ENCODE peak calls at places on chromosomes 4 and X, in four cellular contexts. R is K562, C is transverse colon, Y is HCT116. A is an unnamed sample.

GRCh38 chr4:154622598-154622997 is 10.1 kb upstream of the FGG start:
- DNase-seq in R (peak; percentile 56), C (no peak), Y (peak; percentile 49), A (no peak)

GRCh38 chr4:144710526-144710912 is 64.6 kb downstream of the HHIP start:
- DNase-seq in R (no peak), C (no peak), Y (no peak), A (no peak)

GRCh38 chr4:7324651-7325121 is 110.0 kb downstream of the PSAPL1 start:
- DNase-seq in R (no peak), C (no peak), Y (no peak), A (no peak)

GRCh38 chr4:33386761-33387160 is 2666.6 kb downstream of the PCDH7 start:
- DNase-seq in R (no peak), C (no peak), Y (no peak), A (no peak)

GRCh38 chr4:18689308-18689915 is 667.9 kb upstream of the LCORL start:
- DNase-seq in R (peak; percentile 20), C (peak; percentile 68), Y (peak; percentile 44), A (peak; percentile 28)

GRCh38 chr4:101393256-101393655 is 45.9 kb upstream of the PPP3CA start:
- DNase-seq in R (no peak), C (no peak), Y (peak; percentile 81), A (no peak)

GRCh38 chr4:118738999-118739690 is 54.0 kb downstream of the METTL14 start:
- DNase-seq in R (no peak), C (no peak), Y (no peak), A (no peak)

GRCh38 chr4:20984011-20984836 is 284.0 kb downstream of the PACRGL start:
- DNase-seq in R (no peak), C (peak; percentile 14), Y (no peak), A (no peak)

GRCh38 chr4:110510955-110511544 is 35.1 kb downstream of the ENPEP start:
- DNase-seq in R (peak; percentile 56), C (no peak), Y (peak; percentile 56), A (peak; percentile 85)

GRCh38 chrX:136191171-136191570 is 43.8 kb downstream of the FHL1 start:
- DNase-seq in R (no peak), C (no peak), Y (no peak), A (no peak)

GRCh38 chrX:136192135-136192534 is 44.8 kb downstream of the FHL1 start:
- DNase-seq in R (no peak), C (no peak), Y (no peak), A (no peak)

GRCh38 chrX:136189222-136189621 is 41.9 kb downstream of the FHL1 start:
- DNase-seq in R (no peak), C (no peak), Y (no peak), A (no peak)

GRCh38 chrX:136192839-136193414 is 45.6 kb downstream of the FHL1 start:
- DNase-seq in R (no peak), C (no peak), Y (no peak), A (no peak)

DNA sequence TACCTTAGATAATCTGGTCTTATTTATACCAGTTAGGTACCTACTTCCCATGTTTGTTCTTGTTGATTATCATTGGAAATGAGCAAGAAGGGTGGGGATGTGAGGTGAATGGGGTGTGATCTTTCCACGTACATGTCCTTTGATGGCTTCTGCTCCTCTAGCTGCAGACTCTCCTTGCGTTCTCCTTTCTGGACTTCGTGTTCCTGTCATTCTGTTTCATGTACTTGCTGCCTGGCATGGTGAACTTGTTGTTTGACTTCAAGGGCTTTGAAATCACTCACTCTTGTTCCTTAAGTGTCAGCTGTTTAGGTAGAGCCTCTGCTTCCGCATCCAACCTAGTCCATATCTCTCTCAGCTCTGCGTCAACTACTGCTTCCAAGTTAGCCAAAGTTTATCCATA is 42.7 kb downstream of the FHL1 start:
- DNase-seq in R (no peak), C (no peak), Y (no peak), A (no peak)
- TF ChIP-seq POLR2AphosphoS5 in R (no peak), C (no peak), Y (no peak), A (no peak)

DNA sequence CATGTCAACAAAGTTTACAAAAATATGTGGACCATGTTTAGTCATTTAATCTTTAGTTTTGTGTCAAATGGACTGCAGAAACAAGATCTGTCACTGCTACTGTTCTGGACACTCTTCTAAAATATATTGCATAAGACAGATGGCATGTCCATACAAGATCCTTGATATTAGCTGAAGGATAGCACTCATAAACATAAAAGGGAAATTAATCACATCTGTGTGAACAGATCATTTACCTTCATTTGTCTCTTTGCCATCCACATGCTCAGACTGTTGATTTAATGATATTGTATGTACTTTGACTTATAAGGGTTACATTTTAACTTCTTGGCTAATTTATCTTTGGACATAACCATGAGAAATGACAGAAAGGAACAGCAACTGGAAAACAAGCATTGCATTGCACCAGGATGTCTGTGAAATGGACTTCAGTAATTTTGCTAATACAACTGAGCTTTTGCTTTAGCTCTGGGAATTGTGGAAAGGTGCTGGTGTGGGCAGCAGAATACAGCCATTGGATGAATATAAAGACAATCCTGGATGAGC is at the start of gene UGT2B7:
- DNase-seq in R (no peak), C (no peak), Y (no peak), A (no peak)
- H3K27ac ChIP-seq in R (no peak within 1 kb of the TSS), C (peak within 1 kb of the TSS; percentile 26), Y (no peak within 1 kb of the TSS), A (no peak within 1 kb of the TSS)

DNA sequence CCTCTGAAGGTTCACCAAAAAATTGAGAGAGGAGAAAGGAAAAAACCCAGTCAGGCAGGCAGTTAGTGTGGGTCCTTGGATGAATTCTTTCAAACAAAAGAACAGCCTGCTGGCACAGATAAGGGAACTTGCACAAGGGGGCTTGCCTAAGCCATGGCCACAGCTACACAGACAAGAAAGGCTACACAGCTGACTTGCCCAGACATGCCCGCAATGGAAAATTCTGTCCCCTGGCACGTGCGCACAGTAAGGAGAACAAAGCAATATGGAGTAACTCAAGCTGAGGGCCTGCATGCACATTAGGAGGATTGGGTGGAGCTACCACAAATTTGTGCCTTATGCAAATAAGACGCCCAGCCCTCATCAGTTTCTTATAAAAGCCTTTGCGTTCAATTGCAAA is 512.5 kb upstream of the HTR2C start:
- DNase-seq in R (no peak), C (no peak), Y (no peak), A (no peak)
- TF ChIP-seq POLR2AphosphoS5 in R (no peak), C (no peak), Y (no peak), A (no peak)

GRCh38 chr4:38088321-38088720 is 128.1 kb downstream of the PTTG2 start:
- DNase-seq in R (no peak), C (no peak), Y (no peak), A (no peak)

GRCh38 chr4:38085394-38086150 is 125.4 kb downstream of the PTTG2 start:
- DNase-seq in R (no peak), C (no peak), Y (no peak), A (no peak)

GRCh38 chr4:38086515-38087226 is 126.5 kb downstream of the PTTG2 start:
- DNase-seq in R (no peak), C (no peak), Y (no peak), A (no peak)

GRCh38 chr4:38082424-38083374 is 122.5 kb downstream of the PTTG2 start:
- DNase-seq in R (no peak), C (no peak), Y (no peak), A (no peak)

DNA sequence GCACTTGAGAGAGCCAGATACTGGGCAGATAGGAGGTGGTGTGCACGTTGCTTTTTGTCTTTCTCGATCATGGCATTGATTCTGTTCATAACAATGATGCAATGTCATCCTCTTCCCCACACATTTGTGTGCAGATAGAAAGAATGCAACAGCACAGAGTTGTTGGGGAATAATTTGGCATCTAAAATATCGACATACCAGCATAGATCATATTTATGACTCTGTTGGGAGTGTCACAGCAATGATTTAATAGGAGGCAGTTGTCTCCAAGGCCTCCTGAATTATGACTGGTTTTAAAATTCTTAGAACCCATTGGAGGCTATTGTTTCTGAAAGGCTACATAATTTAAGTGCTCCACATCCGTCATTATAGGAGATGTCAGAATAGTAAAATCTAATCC is 124.8 kb downstream of the PTTG2 start:
- DNase-seq in R (no peak), C (no peak), Y (no peak), A (no peak)
- H3K27ac ChIP-seq in R (no peak overlapping the region), C (no peak overlapping the region), Y (no peak overlapping the region), A (no peak overlapping the region)

DNA sequence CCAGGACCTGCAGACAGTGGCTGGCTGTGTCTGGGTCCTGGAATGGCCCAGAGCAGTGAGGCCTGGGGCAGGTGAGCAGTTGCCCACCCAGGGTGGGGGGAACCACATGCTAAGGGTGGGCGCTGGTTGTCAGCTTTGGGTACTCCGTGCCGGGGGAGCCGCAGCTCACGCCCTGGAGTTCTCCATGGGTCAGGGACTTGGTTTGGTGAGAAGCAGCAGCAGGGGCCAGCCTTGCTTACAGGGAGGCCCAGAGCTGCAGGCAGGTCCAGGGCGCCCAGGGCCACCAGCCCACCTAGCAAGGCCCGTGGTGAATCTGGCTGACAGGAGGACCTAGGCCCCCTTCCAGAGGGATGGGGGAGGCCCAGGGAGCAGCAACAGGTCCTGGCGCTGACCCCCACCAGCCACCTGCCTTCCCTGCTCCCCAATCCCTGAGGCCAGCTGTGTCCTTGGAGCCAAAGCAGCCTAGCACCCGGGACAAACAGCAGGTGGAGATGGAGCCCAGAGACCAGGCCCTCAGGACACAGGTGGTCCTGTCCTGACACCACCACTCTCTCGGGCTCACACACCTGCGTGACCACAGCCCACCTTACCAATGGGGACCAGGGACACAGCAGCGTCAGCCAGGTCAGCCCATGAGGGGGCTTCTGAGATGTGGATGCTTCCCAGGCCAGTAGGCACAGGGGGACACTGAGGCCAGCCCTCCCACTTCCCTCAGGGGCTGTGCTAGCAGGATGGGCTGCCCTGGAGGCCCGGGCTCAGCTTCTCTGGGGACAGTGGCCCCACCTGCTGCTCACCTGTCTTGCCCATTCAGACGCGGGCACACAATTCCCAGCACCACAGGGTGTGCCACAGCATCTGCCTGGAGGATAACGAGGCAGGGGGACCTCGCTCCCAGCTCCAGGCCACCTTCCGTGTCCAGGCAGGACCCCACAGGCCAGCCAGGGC is 3.5 kb downstream of the MXD4 start:
- DNase-seq in R (no peak), C (peak; percentile 7), Y (no peak), A (no peak)
- TF ChIP-seq POLR2AphosphoS5 in R (no peak), C (no peak), Y (no peak), A (no peak)

DNA sequence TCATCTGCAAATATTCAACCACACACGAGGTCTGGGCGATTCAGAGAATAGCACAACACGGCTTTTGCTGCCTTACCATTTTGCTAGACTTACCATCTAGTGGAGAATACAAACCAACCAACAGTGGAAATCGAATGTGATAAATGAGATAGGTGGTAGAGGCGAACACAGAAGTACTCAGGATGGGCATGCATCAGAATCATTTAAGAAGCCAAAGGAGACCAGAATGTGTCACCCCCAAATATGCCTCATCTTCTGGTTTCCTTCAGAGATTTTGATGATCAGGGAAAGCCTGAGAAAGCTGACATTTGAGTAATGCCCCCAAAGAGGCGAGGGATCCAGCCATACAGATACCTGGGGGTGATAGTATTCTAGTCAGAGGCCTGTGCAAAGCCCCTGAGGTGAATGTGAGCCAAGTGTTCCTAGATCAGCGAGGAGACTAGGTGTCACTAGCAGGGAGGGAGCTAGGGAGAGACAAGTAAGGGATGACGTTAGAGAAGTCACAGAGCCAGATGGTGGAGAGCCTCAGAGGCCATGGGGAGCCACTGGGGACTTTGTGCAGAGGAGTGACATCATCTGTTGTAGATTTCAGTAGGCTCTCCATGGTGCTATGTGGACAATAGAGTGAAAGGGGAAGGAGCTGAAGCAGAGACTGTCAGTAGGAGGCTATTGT is 1.7 kb downstream of the MTMR1 start:
- DNase-seq in R (peak; percentile 11), C (no peak), Y (no peak), A (no peak)
- H3K27ac ChIP-seq in R (no peak overlapping the region), C (peak overlapping the region; percentile 86), Y (no peak overlapping the region), A (no peak overlapping the region)

DNA sequence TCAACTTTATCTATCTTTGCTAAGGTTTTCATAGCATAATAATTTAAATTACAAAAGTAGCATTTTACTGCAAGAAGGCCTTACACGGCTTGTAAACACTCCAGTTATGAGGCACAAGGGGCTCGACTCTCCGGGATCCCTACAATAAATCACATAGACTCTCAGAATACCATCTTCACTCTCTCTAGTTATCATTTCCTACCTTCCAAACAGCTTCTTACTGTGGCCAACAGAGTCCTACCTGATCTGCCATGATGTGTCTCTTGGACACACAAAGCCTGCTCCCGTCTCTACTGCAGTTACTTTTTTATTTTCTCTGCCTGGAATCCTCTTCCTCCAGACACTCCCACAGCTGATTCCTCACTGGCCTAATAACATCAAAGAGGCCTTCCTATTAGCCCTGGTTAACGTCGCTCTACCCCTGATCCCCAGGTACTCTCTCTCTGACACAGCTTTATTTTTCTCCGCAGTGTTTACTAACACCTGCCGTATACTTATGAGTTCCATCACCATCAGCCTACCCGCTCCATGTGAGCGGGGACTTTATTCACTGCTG is 559.6 kb upstream of the DIPK2B start:
- DNase-seq in R (no peak), C (no peak), Y (no peak), A (no peak)
- TF ChIP-seq POLR2AphosphoS5 in R (no peak), C (no peak), Y (peak; percentile 56), A (no peak)

A was measured in SK-N-MC.